ENCODE peak calls at places on chromosomes 12 and 14, in five cellular contexts. K, A, R, C and H are unnamed samples.

GRCh38 chr12:754238-754816 is 1.9 kb downstream of the WNK1 start:
- DNase-seq in A (no peak), R (no peak), C (no peak), K (peak; percentile 54), H (no peak)

GRCh38 chr12:9673404-9674225 is 4.1 kb downstream of the CLEC2D start:
- DNase-seq in A (peak; percentile 66), K (peak; percentile 71), R (peak; percentile 83), C (peak; percentile 42), H (peak; percentile 66)

GRCh38 chr12:67068204-67068731 is 200.9 kb upstream of the CAND1 start:
- DNase-seq in A (no peak), K (no peak), R (no peak), C (no peak), H (no peak)

GRCh38 chr12:2853626-2854025 is 3.2 kb downstream of the TEX52 start:
- DNase-seq in K (peak; percentile 88), C (peak; percentile 84), A (no peak), R (peak; percentile 87), H (no peak)

GRCh38 chr12:1115471-1116242 is 124.6 kb downstream of the ERC1 start:
- DNase-seq in A (peak; percentile 62), C (no peak), K (no peak), R (no peak), H (peak; percentile 63)

GRCh38 chr12:122862110-122862634 is 26.9 kb downstream of the HIP1R start:
- DNase-seq in C (no peak), A (no peak), R (peak; percentile 78), K (peak; percentile 60), H (no peak)

GRCh38 chr14:99277534-99277933 is 5.5 kb upstream of the BCL11B start:
- DNase-seq in A (no peak), R (no peak), K (no peak), C (no peak), H (no peak)

GRCh38 chr14:103847439-103847953 is at the start of gene PPP1R13B:
- DNase-seq in A (no peak), R (peak; percentile 97), C (peak; percentile 94), K (peak; percentile 96), H (peak; percentile 43)

GRCh38 chr12:47370421-47370820 is 290.7 kb upstream of the AMIGO2 start:
- DNase-seq in K (no peak), R (no peak), C (no peak), A (no peak), H (peak; percentile 26)

GRCh38 chr14:61322799-61323290 is 1.5 kb downstream of the PRKCH start:
- DNase-seq in C (no peak), R (no peak), K (no peak), A (peak; percentile 75), H (peak; percentile 86)

GRCh38 chr12:79194595-79194994 is 330.0 kb downstream of the SYT1 start:
- DNase-seq in A (no peak), R (no peak), C (no peak), K (no peak), H (no peak)

GRCh38 chr14:105378873-105379685 is 19.3 kb upstream of the TEX22 start:
- DNase-seq in R (no peak), K (no peak), A (no peak), C (no peak), H (no peak)

GRCh38 chr12:2691340-2692111 is 103.2 kb upstream of the FKBP4 start:
- DNase-seq in K (no peak), A (no peak), R (peak; percentile 86), C (no peak), H (no peak)

GRCh38 chr12:112837629-112838191 is 46.2 kb downstream of the RPH3A start:
- DNase-seq in R (no peak), K (no peak), A (peak; percentile 33), C (no peak), H (peak; percentile 69)

DNA sequence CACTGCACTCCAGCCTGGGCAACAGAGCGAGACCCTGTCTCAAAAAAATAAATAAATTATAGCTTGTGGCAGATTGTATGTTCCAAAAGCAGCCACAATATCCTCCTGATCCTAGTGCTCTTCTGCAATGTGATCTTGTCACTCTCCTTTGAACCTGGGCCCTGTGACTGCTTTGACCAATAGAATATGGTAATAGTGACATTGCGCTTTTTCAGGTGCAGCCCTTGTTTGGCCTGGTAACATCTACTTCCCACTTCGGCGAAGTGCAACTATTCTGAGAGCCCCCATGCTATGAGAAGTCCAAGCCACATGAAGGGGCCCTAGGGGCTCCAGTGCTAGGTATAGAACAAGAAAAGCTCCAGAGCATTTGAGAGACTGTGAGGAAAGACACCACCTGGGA is 31.1 kb upstream of the DENND5B start:
- DNase-seq in C (no peak), K (no peak), A (no peak), R (no peak), H (no peak)
- H3K27ac ChIP-seq in C (no peak overlapping the region), K (no peak overlapping the region), A (no peak overlapping the region), R (no peak overlapping the region), H (no peak overlapping the region)

GRCh38 chr14:55502746-55503284 is 62.4 kb upstream of the TBPL2 start:
- DNase-seq in A (no peak), R (no peak), C (no peak), K (no peak), H (no peak)
- H3K27ac ChIP-seq in A (no peak overlapping the region), R (no peak overlapping the region), C (no peak overlapping the region), K (no peak overlapping the region), H (no peak overlapping the region)

DNA sequence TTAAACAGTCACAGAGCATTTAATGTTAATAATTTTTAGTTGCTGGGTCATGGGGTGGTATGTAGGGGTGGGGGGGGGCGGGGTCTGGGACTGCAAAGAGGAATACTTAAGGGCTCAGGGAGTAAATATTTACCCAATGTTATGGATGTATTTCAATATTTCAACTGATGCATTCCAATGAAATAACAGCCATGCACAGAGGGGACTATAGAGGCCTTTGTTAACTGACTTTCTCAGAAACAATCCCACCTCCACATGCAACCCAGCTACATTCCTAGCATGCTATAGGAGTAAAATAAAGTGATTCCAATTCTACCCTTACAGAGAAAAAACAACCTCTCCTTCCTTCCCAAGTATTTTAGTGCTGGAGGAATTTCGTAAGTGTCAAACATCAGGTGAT is 7.9 kb upstream of the BBS10 start:
- DNase-seq in C (no peak), A (no peak), K (no peak), R (no peak), H (no peak)
- H3K27ac ChIP-seq in C (no peak overlapping the region), A (no peak overlapping the region), K (no peak overlapping the region), R (no peak overlapping the region), H (no peak overlapping the region)

GRCh38 chr12:92290016-92290685 is 144.5 kb upstream of the BTG1 start:
- DNase-seq in R (no peak), C (no peak), A (no peak), K (no peak), H (no peak)
- H3K27ac ChIP-seq in R (no peak overlapping the region), C (no peak overlapping the region), A (no peak overlapping the region), K (no peak overlapping the region), H (peak overlapping the region; percentile 60)

GRCh38 chr14:45715946-45716345 is 462.9 kb upstream of the MIS18BP1 start:
- DNase-seq in R (no peak), C (no peak), A (no peak), K (no peak), H (peak; percentile 10)

DNA sequence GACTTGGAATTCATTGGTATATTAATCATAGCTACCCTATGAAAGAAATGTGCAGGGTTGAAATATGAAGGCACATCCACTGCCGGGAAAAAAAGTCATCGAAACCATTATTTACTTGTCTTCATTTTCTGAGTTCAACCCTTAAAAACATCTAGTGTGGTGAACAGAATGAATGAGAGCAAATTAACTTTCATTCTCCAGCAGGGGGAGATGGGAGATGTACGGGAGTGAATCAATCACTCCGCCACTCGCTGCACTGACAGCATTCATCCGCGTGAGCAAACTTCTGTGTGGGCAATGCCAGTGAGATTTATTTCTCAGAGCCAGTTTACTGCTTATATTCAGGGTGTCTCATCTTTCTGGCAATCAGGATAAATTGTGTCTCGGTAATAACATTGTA is 463.5 kb upstream of the MIS18BP1 start:
- DNase-seq in C (no peak), R (no peak), A (no peak), K (no peak), H (peak; percentile 10)
- H3K27ac ChIP-seq in C (no peak overlapping the region), R (no peak overlapping the region), A (no peak overlapping the region), K (no peak overlapping the region), H (peak overlapping the region; percentile 47)

DNA sequence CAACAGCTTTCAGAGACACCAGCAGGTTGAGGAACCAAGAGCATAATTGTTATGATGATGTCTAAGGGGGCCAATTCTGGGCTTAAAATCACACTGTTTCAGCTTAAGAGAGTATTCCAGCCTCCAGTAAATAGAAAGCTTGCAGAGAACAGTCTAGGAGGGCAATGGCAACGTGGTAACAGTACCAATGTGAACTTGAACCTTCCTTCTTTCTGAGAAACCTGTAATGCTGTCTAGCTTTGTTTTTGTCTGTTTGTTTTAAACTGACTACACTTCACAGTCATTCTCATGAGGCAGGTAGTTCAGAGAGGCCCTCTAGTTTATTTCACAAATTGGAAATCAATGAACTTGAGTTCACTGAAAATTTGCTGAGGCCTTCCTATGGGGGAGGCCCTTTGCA is 2.9 kb upstream of the ATP2A2 start:
- DNase-seq in C (no peak), R (no peak), A (no peak), K (no peak), H (no peak)
- H3K27ac ChIP-seq in C (peak overlapping the region; percentile 96), R (no peak overlapping the region), A (no peak overlapping the region), K (no peak overlapping the region), H (no peak overlapping the region)

DNA sequence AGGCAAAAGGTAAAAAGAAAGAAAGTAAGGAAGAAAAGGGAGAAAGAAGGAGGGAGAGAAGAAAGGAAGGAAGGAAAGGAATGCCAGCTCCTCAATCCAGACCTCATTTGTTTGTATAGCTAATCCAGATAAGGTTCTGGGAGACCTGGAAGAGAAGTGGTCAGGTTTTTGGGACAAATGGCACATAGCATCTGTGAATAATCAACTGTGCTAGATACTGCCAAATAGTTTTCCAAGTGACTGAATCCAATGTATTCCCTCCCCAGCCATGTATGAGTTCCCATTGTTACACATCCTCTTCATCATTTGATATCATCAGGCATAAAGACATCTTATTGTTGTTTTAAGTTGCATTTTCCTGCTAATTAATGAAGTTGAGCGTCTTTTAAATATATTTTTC is 18.6 kb upstream of the PTGR2 start:
- DNase-seq in R (no peak), A (no peak), C (no peak), K (no peak), H (no peak)
- H3K27ac ChIP-seq in R (no peak overlapping the region), A (no peak overlapping the region), C (no peak overlapping the region), K (no peak overlapping the region), H (no peak overlapping the region)